ENCODE peak calls at places on chromosomes 6 and 20, in six cellular contexts. One of them, this sample, is unnamed.

GRCh38 chr6:81562169-81562568 is 190.3 kb downstream of the TENT5A start:
- DNase-seq in Caco-2: peak; percentile 60
- DNase-seq in transverse colon: peak; percentile 12
- DNase-seq in heart left ventricle: no peak
- DNase-seq in left ventricle myocardium inferior: no peak
- DNase-seq in breast epithelium: no peak
- DNase-seq in this sample: no peak

GRCh38 chr6:43733471-43734293 is 36.3 kb upstream of the VEGFA start:
- DNase-seq in Caco-2: no peak
- DNase-seq in transverse colon: no peak
- DNase-seq in heart left ventricle: no peak
- DNase-seq in left ventricle myocardium inferior: no peak
- DNase-seq in breast epithelium: no peak
- DNase-seq in this sample: no peak

GRCh38 chr20:610130-611046 is at the start of gene TCF15:
- DNase-seq in Caco-2: no peak
- DNase-seq in transverse colon: no peak
- DNase-seq in heart left ventricle: peak; percentile 78
- DNase-seq in left ventricle myocardium inferior: peak; percentile 71
- DNase-seq in breast epithelium: no peak
- DNase-seq in this sample: peak; percentile 75

GRCh38 chr20:58623579-58624473 is 27.3 kb upstream of the STX16 start:
- DNase-seq in Caco-2: peak; percentile 30
- DNase-seq in transverse colon: peak; percentile 33
- DNase-seq in heart left ventricle: peak; percentile 56
- DNase-seq in left ventricle myocardium inferior: peak; percentile 40
- DNase-seq in breast epithelium: peak; percentile 55
- DNase-seq in this sample: peak; percentile 88

GRCh38 chr6:44072959-44073611 is 54.2 kb downstream of the MRPL14 start:
- DNase-seq in Caco-2: peak; percentile 86
- DNase-seq in transverse colon: peak; percentile 76
- DNase-seq in heart left ventricle: peak; percentile 84
- DNase-seq in left ventricle myocardium inferior: peak; percentile 90
- DNase-seq in breast epithelium: no peak
- DNase-seq in this sample: peak; percentile 93

GRCh38 chr20:24045621-24046020 is 57.0 kb upstream of the GGTLC1 start:
- DNase-seq in Caco-2: no peak
- DNase-seq in transverse colon: no peak
- DNase-seq in heart left ventricle: no peak
- DNase-seq in left ventricle myocardium inferior: no peak
- DNase-seq in breast epithelium: no peak
- DNase-seq in this sample: no peak

GRCh38 chr6:48086187-48086586 is 24.8 kb downstream of the PTCHD4 start:
- DNase-seq in Caco-2: no peak
- DNase-seq in transverse colon: no peak
- DNase-seq in heart left ventricle: no peak
- DNase-seq in left ventricle myocardium inferior: no peak
- DNase-seq in breast epithelium: no peak
- DNase-seq in this sample: no peak

GRCh38 chr6:12408752-12409151 is 118.6 kb downstream of the EDN1 start:
- DNase-seq in Caco-2: no peak
- DNase-seq in transverse colon: no peak
- DNase-seq in heart left ventricle: peak; percentile 15
- DNase-seq in left ventricle myocardium inferior: no peak
- DNase-seq in breast epithelium: no peak
- DNase-seq in this sample: no peak

GRCh38 chr20:46023999-46024398 is 5.0 kb upstream of the SLC12A5 start:
- DNase-seq in Caco-2: no peak
- DNase-seq in transverse colon: no peak
- DNase-seq in heart left ventricle: no peak
- DNase-seq in left ventricle myocardium inferior: no peak
- DNase-seq in breast epithelium: no peak
- DNase-seq in this sample: no peak

GRCh38 chr20:8082025-8082424 is 50.0 kb upstream of the PLCB1 start:
- DNase-seq in Caco-2: peak; percentile 46
- DNase-seq in transverse colon: no peak
- DNase-seq in heart left ventricle: no peak
- DNase-seq in left ventricle myocardium inferior: no peak
- DNase-seq in breast epithelium: no peak
- DNase-seq in this sample: no peak

GRCh38 chr20:47343007-47343472 is 13.5 kb downstream of the ZMYND8 start:
- DNase-seq in Caco-2: no peak
- DNase-seq in transverse colon: no peak
- DNase-seq in heart left ventricle: no peak
- DNase-seq in left ventricle myocardium inferior: no peak
- DNase-seq in breast epithelium: no peak
- DNase-seq in this sample: no peak

GRCh38 chr6:140319209-140319608 is 944.8 kb upstream of the CITED2 start:
- DNase-seq in Caco-2: no peak
- DNase-seq in transverse colon: no peak
- DNase-seq in heart left ventricle: no peak
- DNase-seq in left ventricle myocardium inferior: no peak
- DNase-seq in breast epithelium: no peak
- DNase-seq in this sample: no peak

GRCh38 chr6:12036766-12037165 is 24.7 kb downstream of the HIVEP1 start:
- DNase-seq in Caco-2: no peak
- DNase-seq in transverse colon: no peak
- DNase-seq in heart left ventricle: no peak
- DNase-seq in left ventricle myocardium inferior: no peak
- DNase-seq in breast epithelium: no peak
- DNase-seq in this sample: no peak

GRCh38 chr6:34017106-34017805 is 128.6 kb downstream of the GRM4 start:
- DNase-seq in Caco-2: no peak
- DNase-seq in transverse colon: no peak
- DNase-seq in heart left ventricle: no peak
- DNase-seq in left ventricle myocardium inferior: no peak
- DNase-seq in breast epithelium: no peak
- DNase-seq in this sample: no peak

GRCh38 chr6:72371473-72371872 is 250.4 kb upstream of the KCNQ5 start:
- DNase-seq in Caco-2: no peak
- DNase-seq in transverse colon: no peak
- DNase-seq in heart left ventricle: no peak
- DNase-seq in left ventricle myocardium inferior: no peak
- DNase-seq in breast epithelium: no peak
- DNase-seq in this sample: no peak

GRCh38 chr6:17179246-17180073 is 77.6 kb downstream of the STMND1 start:
- DNase-seq in Caco-2: no peak
- DNase-seq in transverse colon: no peak
- DNase-seq in heart left ventricle: no peak
- DNase-seq in left ventricle myocardium inferior: no peak
- DNase-seq in breast epithelium: no peak
- DNase-seq in this sample: no peak

GRCh38 chr6:89942601-89943000 is 48.3 kb downstream of the GJA10 start:
- DNase-seq in Caco-2: no peak
- DNase-seq in transverse colon: no peak
- DNase-seq in heart left ventricle: no peak
- DNase-seq in left ventricle myocardium inferior: no peak
- DNase-seq in breast epithelium: no peak
- DNase-seq in this sample: no peak

GRCh38 chr20:18287546-18287914 is 797 bp upstream of the ZNF133 start:
- DNase-seq in Caco-2: no peak
- DNase-seq in transverse colon: no peak
- DNase-seq in heart left ventricle: no peak
- DNase-seq in left ventricle myocardium inferior: peak; percentile 18
- DNase-seq in breast epithelium: no peak
- DNase-seq in this sample: no peak

GRCh38 chr6:160137989-160138835 is 16.6 kb downstream of the SLC22A1 start:
- DNase-seq in Caco-2: peak; percentile 65
- DNase-seq in transverse colon: peak; percentile 65
- DNase-seq in heart left ventricle: no peak
- DNase-seq in left ventricle myocardium inferior: no peak
- DNase-seq in breast epithelium: no peak
- DNase-seq in this sample: peak; percentile 56

GRCh38 chr20:36865861-36866149 is 10.1 kb upstream of the TLDC2 start:
- DNase-seq in Caco-2: no peak
- DNase-seq in transverse colon: no peak
- DNase-seq in heart left ventricle: no peak
- DNase-seq in left ventricle myocardium inferior: no peak
- DNase-seq in breast epithelium: no peak
- DNase-seq in this sample: no peak

GRCh38 chr6:73121421-73121993 is 103.8 kb downstream of the KHDC1L start:
- DNase-seq in Caco-2: peak; percentile 5
- DNase-seq in transverse colon: no peak
- DNase-seq in heart left ventricle: no peak
- DNase-seq in left ventricle myocardium inferior: no peak
- DNase-seq in breast epithelium: no peak
- DNase-seq in this sample: no peak

GRCh38 chr6:105179244-105180065 is at the start of gene POPDC3:
- DNase-seq in Caco-2: peak; percentile 61
- DNase-seq in transverse colon: peak; percentile 18
- DNase-seq in heart left ventricle: peak; percentile 35
- DNase-seq in left ventricle myocardium inferior: no peak
- DNase-seq in breast epithelium: no peak
- DNase-seq in this sample: peak; percentile 68

GRCh38 chr20:46178891-46179290 is 60.8 kb downstream of the CD40 start:
- DNase-seq in Caco-2: no peak
- DNase-seq in transverse colon: no peak
- DNase-seq in heart left ventricle: no peak
- DNase-seq in left ventricle myocardium inferior: no peak
- DNase-seq in breast epithelium: no peak
- DNase-seq in this sample: no peak

GRCh38 chr6:33641144-33641543 is 20.0 kb downstream of the ITPR3 start:
- DNase-seq in Caco-2: no peak
- DNase-seq in transverse colon: no peak
- DNase-seq in heart left ventricle: no peak
- DNase-seq in left ventricle myocardium inferior: no peak
- DNase-seq in breast epithelium: no peak
- DNase-seq in this sample: no peak

GRCh38 chr6:111623046-111623718 is 17.5 kb upstream of the TRAF3IP2 start:
- DNase-seq in Caco-2: no peak
- DNase-seq in transverse colon: no peak
- DNase-seq in heart left ventricle: no peak
- DNase-seq in left ventricle myocardium inferior: no peak
- DNase-seq in breast epithelium: no peak
- DNase-seq in this sample: peak; percentile 30

GRCh38 chr6:111626446-111626845 is 20.8 kb upstream of the TRAF3IP2 start:
- DNase-seq in Caco-2: no peak
- DNase-seq in transverse colon: no peak
- DNase-seq in heart left ventricle: no peak
- DNase-seq in left ventricle myocardium inferior: no peak
- DNase-seq in breast epithelium: no peak
- DNase-seq in this sample: no peak

GRCh38 chr6:111624391-111625098 is 18.9 kb upstream of the TRAF3IP2 start:
- DNase-seq in Caco-2: no peak
- DNase-seq in transverse colon: no peak
- DNase-seq in heart left ventricle: no peak
- DNase-seq in left ventricle myocardium inferior: no peak
- DNase-seq in breast epithelium: no peak
- DNase-seq in this sample: no peak

GRCh38 chr6:111625099-111625416 is 19.4 kb upstream of the TRAF3IP2 start:
- DNase-seq in Caco-2: no peak
- DNase-seq in transverse colon: no peak
- DNase-seq in heart left ventricle: no peak
- DNase-seq in left ventricle myocardium inferior: no peak
- DNase-seq in breast epithelium: no peak
- DNase-seq in this sample: no peak

GRCh38 chr6:111625511-111626331 is 20.0 kb upstream of the TRAF3IP2 start:
- DNase-seq in Caco-2: no peak
- DNase-seq in transverse colon: no peak
- DNase-seq in heart left ventricle: peak; percentile 53
- DNase-seq in left ventricle myocardium inferior: no peak
- DNase-seq in breast epithelium: no peak
- DNase-seq in this sample: no peak
- H3K4me1 ChIP-seq in Caco-2: no peaks in the 10 kb centered on the region
- H3K4me1 ChIP-seq in transverse colon: peaks cover 1% of the 10 kb centered on the region
- H3K4me1 ChIP-seq in heart left ventricle: peaks cover 36% of the 10 kb centered on the region
- H3K4me1 ChIP-seq in left ventricle myocardium inferior: peaks cover 50% of the 10 kb centered on the region
- H3K4me1 ChIP-seq in breast epithelium: no peaks in the 10 kb centered on the region
- H3K4me1 ChIP-seq in this sample: no peaks in the 10 kb centered on the region

GRCh38 chr6:35428421-35429149 is 23.6 kb upstream of the FANCE start:
- DNase-seq in Caco-2: no peak
- DNase-seq in transverse colon: no peak
- DNase-seq in heart left ventricle: no peak
- DNase-seq in left ventricle myocardium inferior: no peak
- DNase-seq in breast epithelium: no peak
- DNase-seq in this sample: no peak
- TF ChIP-seq CTCF in Caco-2: no peak
- TF ChIP-seq CTCF in transverse colon: no peak
- TF ChIP-seq CTCF in heart left ventricle: no peak
- TF ChIP-seq CTCF in left ventricle myocardium inferior: no peak
- TF ChIP-seq CTCF in breast epithelium: no peak
- TF ChIP-seq CTCF in this sample: no peak

GRCh38 chr6:49553353-49553752 is 2.9 kb downstream of the C6orf141 start:
- DNase-seq in Caco-2: no peak
- DNase-seq in transverse colon: no peak
- DNase-seq in heart left ventricle: no peak
- DNase-seq in left ventricle myocardium inferior: no peak
- DNase-seq in breast epithelium: no peak
- DNase-seq in this sample: no peak

GRCh38 chr6:49552596-49552995 is 2.1 kb downstream of the C6orf141 start:
- DNase-seq in Caco-2: no peak
- DNase-seq in transverse colon: no peak
- DNase-seq in heart left ventricle: no peak
- DNase-seq in left ventricle myocardium inferior: no peak
- DNase-seq in breast epithelium: no peak
- DNase-seq in this sample: no peak

GRCh38 chr6:49550413-49551125 is at the start of gene C6orf141:
- DNase-seq in Caco-2: peak; percentile 57
- DNase-seq in transverse colon: peak; percentile 76
- DNase-seq in heart left ventricle: no peak
- DNase-seq in left ventricle myocardium inferior: no peak
- DNase-seq in breast epithelium: no peak
- DNase-seq in this sample: peak; percentile 28

GRCh38 chr6:49551126-49551865 is 828 bp downstream of the C6orf141 start:
- DNase-seq in Caco-2: peak; percentile 29
- DNase-seq in transverse colon: peak; percentile 25
- DNase-seq in heart left ventricle: no peak
- DNase-seq in left ventricle myocardium inferior: no peak
- DNase-seq in breast epithelium: no peak
- DNase-seq in this sample: no peak

GRCh38 chr6:49551866-49552129 is 1.3 kb downstream of the C6orf141 start:
- DNase-seq in Caco-2: no peak
- DNase-seq in transverse colon: no peak
- DNase-seq in heart left ventricle: no peak
- DNase-seq in left ventricle myocardium inferior: no peak
- DNase-seq in breast epithelium: no peak
- DNase-seq in this sample: no peak
- H3K4me3 ChIP-seq in Caco-2: peak overlapping the region; percentile 44
- H3K4me3 ChIP-seq in transverse colon: no peak overlapping the region
- H3K4me3 ChIP-seq in heart left ventricle: no peak overlapping the region
- H3K4me3 ChIP-seq in left ventricle myocardium inferior: peak overlapping the region; percentile 65
- H3K4me3 ChIP-seq in breast epithelium: peak overlapping the region; percentile 55
- H3K4me3 ChIP-seq in this sample: peak overlapping the region; percentile 44

DNA sequence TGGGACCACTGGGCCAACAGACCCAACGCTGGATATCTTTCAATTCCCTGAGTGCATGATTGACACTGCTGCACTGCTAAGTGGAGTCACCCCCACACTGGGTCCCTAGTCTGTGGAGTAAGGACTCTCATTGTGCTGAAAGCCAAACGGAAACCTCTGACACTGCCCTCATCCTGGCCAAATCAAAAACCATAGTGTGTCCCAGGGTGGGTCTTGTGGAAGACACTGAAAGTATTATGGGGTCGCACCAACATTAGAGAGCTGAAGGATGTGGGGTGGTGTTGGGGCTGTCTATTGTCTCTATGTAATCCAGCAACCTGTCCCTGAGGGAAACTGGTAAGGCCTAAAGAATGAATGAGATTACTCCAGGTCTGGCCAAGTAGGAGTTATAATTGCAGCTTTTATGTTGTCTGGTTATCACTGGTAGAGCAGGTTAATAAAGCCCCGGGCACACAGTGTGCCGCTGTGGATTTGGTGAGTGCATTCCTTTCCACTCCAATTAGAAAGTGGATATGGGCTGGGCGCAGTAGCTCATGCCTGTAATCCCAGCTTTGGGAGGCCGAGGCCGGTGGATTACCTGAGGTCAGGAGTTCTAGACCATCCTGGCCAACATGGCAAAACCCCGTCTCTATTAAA is 57.9 kb downstream of the HLA-A start:
- DNase-seq in Caco-2: no peak
- DNase-seq in transverse colon: no peak
- DNase-seq in heart left ventricle: no peak
- DNase-seq in left ventricle myocardium inferior: no peak
- DNase-seq in breast epithelium: peak; percentile 4
- DNase-seq in this sample: no peak
- H3K4me1 ChIP-seq in Caco-2: no peaks in the 10 kb centered on the region
- H3K4me1 ChIP-seq in transverse colon: no peaks in the 10 kb centered on the region
- H3K4me1 ChIP-seq in heart left ventricle: no peaks in the 10 kb centered on the region
- H3K4me1 ChIP-seq in left ventricle myocardium inferior: no peaks in the 10 kb centered on the region
- H3K4me1 ChIP-seq in breast epithelium: no peaks in the 10 kb centered on the region
- H3K4me1 ChIP-seq in this sample: no peaks in the 10 kb centered on the region